ENCODE peak calls at places on chromosomes 7 and 10, in eight cellular contexts. Q, V, J, I, N, D, U and T are unnamed samples.

GRCh38 chr10:92792661-92793060 is 55.7 kb upstream of the EXOC6 start:
- DNase-seq in Q (no peak), V (no peak), J (no peak), I (no peak), N (no peak), D (no peak), U (no peak), T (no peak)

GRCh38 chr7:73363225-73364005 is 35.5 kb downstream of the FKBP6 start:
- DNase-seq in Q (no peak), V (no peak), J (no peak), I (no peak), N (no peak), D (no peak), U (no peak), T (no peak)

GRCh38 chr10:28087675-28088351 is 88.9 kb upstream of the ODAD2 start:
- DNase-seq in Q (no peak), V (no peak), J (no peak), I (peak; percentile 77), N (peak; percentile 76), D (no peak), U (no peak), T (no peak)

GRCh38 chr10:13848530-13849425 is 262.0 kb downstream of the PRPF18 start:
- DNase-seq in Q (no peak), V (no peak), J (no peak), I (no peak), N (no peak), D (no peak), U (no peak), T (no peak)

GRCh38 chr10:48503293-48503911 is 101.5 kb downstream of the ARHGAP22 start:
- DNase-seq in Q (no peak), V (no peak), J (peak; percentile 45), I (no peak), N (no peak), D (no peak), U (no peak), T (no peak)

GRCh38 chr10:92689663-92690210 is at the start of gene HHEX:
- DNase-seq in Q (peak; percentile 52), V (no peak), J (peak; percentile 72), I (peak; percentile 58), N (peak; percentile 72), D (peak; percentile 59), U (no peak), T (peak; percentile 90)

GRCh38 chr10:60101821-60102220 is 195.5 kb upstream of the CCDC6 start:
- DNase-seq in Q (no peak), V (no peak), J (no peak), I (no peak), N (no peak), D (no peak), U (no peak), T (no peak)

GRCh38 chr10:124319926-124320391 is 98.8 kb downstream of the OAT start:
- DNase-seq in Q (no peak), V (no peak), J (no peak), I (peak; percentile 70), N (no peak), D (no peak), U (no peak), T (no peak)

GRCh38 chr7:31488562-31489203 is 25.2 kb upstream of the ITPRID1 start:
- DNase-seq in Q (peak; percentile 50), V (no peak), J (no peak), I (peak; percentile 5), N (peak; percentile 69), D (peak; percentile 24), U (peak; percentile 1), T (peak; percentile 68)

GRCh38 chr7:66283003-66283920 is 78.1 kb downstream of the TPST1 start:
- DNase-seq in Q (no peak), V (no peak), J (no peak), I (peak; percentile 92), N (peak; percentile 75), D (no peak), U (no peak), T (no peak)

GRCh38 chr10:61903184-61903990 is 1.9 kb downstream of the ARID5B start:
- DNase-seq in Q (peak; percentile 51), V (no peak), J (peak; percentile 90), I (peak; percentile 57), N (peak; percentile 72), D (peak; percentile 61), U (no peak), T (peak; percentile 68)

GRCh38 chr10:97719602-97720001 is 6.1 kb downstream of the MARVELD1 start:
- DNase-seq in Q (no peak), V (no peak), J (no peak), I (no peak), N (no peak), D (no peak), U (no peak), T (no peak)

GRCh38 chr10:97717627-97718026 is 4.1 kb downstream of the MARVELD1 start:
- DNase-seq in Q (no peak), V (no peak), J (no peak), I (no peak), N (no peak), D (no peak), U (no peak), T (no peak)

GRCh38 chr10:97718659-97719142 is 5.2 kb downstream of the MARVELD1 start:
- DNase-seq in Q (no peak), V (no peak), J (peak; percentile 92), I (peak; percentile 44), N (peak; percentile 98), D (peak; percentile 49), U (no peak), T (no peak)

GRCh38 chr10:97715259-97715874 is 1.8 kb downstream of the MARVELD1 start:
- DNase-seq in Q (no peak), V (no peak), J (no peak), I (peak; percentile 29), N (peak; percentile 54), D (no peak), U (no peak), T (no peak)

GRCh38 chr10:97718178-97718577 is 4.6 kb downstream of the MARVELD1 start:
- DNase-seq in Q (no peak), V (no peak), J (no peak), I (no peak), N (no peak), D (no peak), U (no peak), T (no peak)
- TF ChIP-seq CTCF in Q (no peak), V (no peak), J (no peak), I (no peak), N (no peak), D (no peak), U (no peak), T (no peak)

DNA sequence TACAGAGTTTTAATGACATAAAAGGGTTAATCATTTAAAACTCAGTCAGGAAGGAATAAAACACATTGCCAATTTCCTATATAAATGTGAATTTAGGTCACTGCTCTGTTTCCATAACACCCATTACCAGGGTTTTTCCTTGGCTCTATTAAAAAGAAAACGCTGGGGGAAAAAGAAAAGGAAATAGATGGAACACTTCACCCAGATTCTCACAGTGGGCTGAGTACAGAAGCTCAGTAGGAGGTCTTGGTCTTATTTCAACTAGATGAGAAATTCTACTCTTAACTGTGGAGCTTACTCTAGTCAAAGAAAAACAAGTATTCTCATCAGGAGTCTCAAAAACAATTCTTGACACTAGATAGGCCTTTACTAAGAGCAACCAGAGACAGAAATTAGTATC is 36.5 kb downstream of the GLUD1 start:
- DNase-seq in Q (no peak), V (no peak), J (no peak), I (no peak), N (no peak), D (no peak), U (no peak), T (no peak)
- TF ChIP-seq CTCF in Q (no peak), V (no peak), J (no peak), I (no peak), N (no peak), D (no peak), U (no peak), T (no peak)

GRCh38 chr7:44107116-44107960 is 3.2 kb downstream of the AEBP1 start:
- DNase-seq in Q (no peak), V (no peak), J (peak; percentile 66), I (no peak), N (no peak), D (no peak), U (no peak), T (no peak)

GRCh38 chr7:44110724-44111635 is 6.8 kb downstream of the AEBP1 start:
- DNase-seq in Q (no peak), V (no peak), J (peak; percentile 63), I (no peak), N (no peak), D (no peak), U (no peak), T (no peak)

GRCh38 chr7:44109991-44110390 is 5.8 kb downstream of the AEBP1 start:
- DNase-seq in Q (no peak), V (no peak), J (peak; percentile 59), I (no peak), N (no peak), D (no peak), U (no peak), T (no peak)

GRCh38 chr7:44107961-44108767 is 4.0 kb downstream of the AEBP1 start:
- DNase-seq in Q (no peak), V (no peak), J (peak; percentile 73), I (no peak), N (no peak), D (no peak), U (no peak), T (no peak)

DNA sequence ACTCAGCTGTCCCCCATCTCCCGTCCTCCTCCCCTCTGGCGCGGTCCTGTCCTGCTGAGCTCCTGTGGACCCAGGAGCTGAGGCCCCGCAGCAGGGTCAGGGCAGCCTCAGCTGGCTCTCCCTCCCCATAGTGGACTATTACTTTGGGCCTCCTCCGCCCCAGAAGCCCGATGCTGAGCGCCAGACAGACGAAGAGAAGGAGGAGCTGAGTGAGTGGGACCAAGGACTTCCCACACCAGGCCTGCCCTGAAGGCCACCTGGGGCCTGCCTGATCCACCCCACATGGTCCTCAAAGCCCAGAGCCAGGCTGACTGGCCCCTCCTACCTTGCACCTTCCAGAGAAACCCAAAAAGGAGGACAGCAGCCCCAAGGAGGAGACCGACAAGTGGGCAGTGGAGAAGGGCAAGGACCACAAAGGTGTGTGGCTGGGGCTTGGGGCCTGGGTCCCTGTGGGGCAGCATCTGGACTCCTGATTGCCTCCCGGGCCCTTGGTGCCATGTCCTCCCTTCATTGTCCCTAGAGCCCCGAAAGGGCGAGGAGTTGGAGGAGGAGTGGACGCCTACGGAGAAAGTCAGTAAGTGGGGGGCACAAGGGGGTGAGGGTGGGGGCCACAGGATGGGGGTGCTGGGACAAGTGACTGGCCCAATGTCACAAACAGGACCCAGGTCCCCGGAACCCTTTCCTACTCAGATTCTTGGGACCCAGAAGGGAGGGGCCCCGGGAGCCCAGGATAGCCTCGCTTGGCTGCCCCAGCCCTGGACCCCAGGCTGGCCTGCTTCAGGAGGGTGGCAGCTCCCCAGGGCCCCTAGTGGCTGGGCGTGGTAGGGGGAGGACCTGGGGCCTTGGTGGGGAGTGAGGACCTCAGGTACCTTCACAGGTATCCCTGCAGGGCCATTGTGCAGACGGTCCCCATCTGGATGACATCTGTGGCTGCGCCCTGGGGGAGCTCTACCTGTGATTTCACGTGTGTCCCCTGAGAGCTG is 4.9 kb downstream of the AEBP1 start:
- DNase-seq in Q (no peak), V (no peak), J (peak; percentile 68), I (no peak), N (no peak), D (no peak), U (no peak), T (no peak)
- TF ChIP-seq CTCF in Q (no peak), V (no peak), J (no peak), I (peak; percentile 3), N (no peak), D (no peak), U (no peak), T (no peak)

DNA sequence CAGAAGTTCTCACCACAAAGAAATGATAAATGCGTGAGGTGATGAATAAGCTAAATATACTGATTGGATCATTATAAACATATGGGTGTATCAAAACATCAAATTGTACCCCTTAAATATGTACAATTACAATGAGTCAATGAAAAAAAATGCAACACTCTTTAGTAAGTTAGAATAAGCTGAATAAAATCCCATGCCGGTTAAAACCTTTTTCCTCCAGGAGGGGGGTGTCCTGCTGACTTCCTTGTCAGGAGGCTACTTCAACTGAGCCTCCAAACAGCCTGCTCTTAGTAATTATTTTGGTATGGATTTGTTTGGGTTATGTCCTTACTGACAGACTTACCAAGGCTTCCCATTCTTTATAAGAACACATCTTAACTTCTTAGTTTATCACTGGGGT is 649.1 kb downstream of the INHBA start:
- DNase-seq in Q (no peak), V (no peak), J (no peak), I (peak; percentile 49), N (no peak), D (no peak), U (no peak), T (no peak)
- TF ChIP-seq CTCF in Q (no peak), V (no peak), J (no peak), I (no peak), N (no peak), D (no peak), U (no peak), T (no peak)